ENCODE peak calls at places on chromosome 7, in five cellular contexts. B, V, T, M and F are unnamed samples.

GRCh38 chr7:70935311-70935710 is 196.6 kb upstream of the GALNT17 start:
- DNase-seq in M (no peak), B (no peak), V (no peak), T (no peak), F (no peak)

GRCh38 chr7:48089415-48089975 is 430 bp downstream of the UPP1 start:
- DNase-seq in V (no peak), T (peak; percentile 51), M (no peak), B (peak; percentile 89), F (peak; percentile 74)

GRCh38 chr7:141590666-141591065 is 39.5 kb downstream of the AGK start:
- DNase-seq in M (no peak), T (no peak), B (no peak), V (no peak), F (no peak)

GRCh38 chr7:155920068-155920461 is 107.8 kb upstream of the SHH start:
- DNase-seq in V (no peak), T (peak; percentile 25), M (peak; percentile 52), B (no peak), F (no peak)

GRCh38 chr7:18004372-18004771 is 23.3 kb downstream of the PRPS1L1 start:
- DNase-seq in V (no peak), M (no peak), B (no peak), T (no peak), F (no peak)

GRCh38 chr7:52749880-52750279 is 285.6 kb upstream of the POM121L12 start:
- DNase-seq in T (no peak), V (no peak), M (no peak), B (no peak), F (peak; percentile 15)

GRCh38 chr7:148941598-148942280 is 57.6 kb upstream of the EZH2 start:
- DNase-seq in V (peak; percentile 84), B (peak; percentile 84), T (peak; percentile 67), M (peak; percentile 86), F (peak; percentile 72)

GRCh38 chr7:106773228-106773627 is 91.9 kb upstream of the PIK3CG start:
- DNase-seq in M (no peak), B (no peak), T (no peak), V (no peak), F (no peak)

GRCh38 chr7:151599401-151600227 is 79.9 kb upstream of the RHEB start:
- DNase-seq in M (no peak), B (peak; percentile 68), T (no peak), V (no peak), F (peak; percentile 16)
- H3K4me1 ChIP-seq in M (peaks cover 5% of the 10 kb centered on the region), B (peaks cover 12% of the 10 kb centered on the region), T (peaks cover 38% of the 10 kb centered on the region), V (no peaks in the 10 kb centered on the region), F (peaks cover 23% of the 10 kb centered on the region)

GRCh38 chr7:35726654-35727053 is 31.7 kb upstream of the HERPUD2 start:
- DNase-seq in T (no peak), V (no peak), B (no peak), M (no peak), F (no peak)

GRCh38 chr7:35728412-35729060 is 33.6 kb upstream of the HERPUD2 start:
- DNase-seq in T (no peak), M (no peak), B (no peak), V (no peak), F (no peak)

GRCh38 chr7:35725280-35725680 is 30.3 kb upstream of the HERPUD2 start:
- DNase-seq in V (peak; percentile 30), M (peak; percentile 89), T (peak; percentile 41), B (no peak), F (peak; percentile 71)

GRCh38 chr7:35729061-35729783 is 34.3 kb upstream of the HERPUD2 start:
- DNase-seq in B (no peak), V (no peak), T (no peak), M (peak; percentile 82), F (peak; percentile 23)

DNA sequence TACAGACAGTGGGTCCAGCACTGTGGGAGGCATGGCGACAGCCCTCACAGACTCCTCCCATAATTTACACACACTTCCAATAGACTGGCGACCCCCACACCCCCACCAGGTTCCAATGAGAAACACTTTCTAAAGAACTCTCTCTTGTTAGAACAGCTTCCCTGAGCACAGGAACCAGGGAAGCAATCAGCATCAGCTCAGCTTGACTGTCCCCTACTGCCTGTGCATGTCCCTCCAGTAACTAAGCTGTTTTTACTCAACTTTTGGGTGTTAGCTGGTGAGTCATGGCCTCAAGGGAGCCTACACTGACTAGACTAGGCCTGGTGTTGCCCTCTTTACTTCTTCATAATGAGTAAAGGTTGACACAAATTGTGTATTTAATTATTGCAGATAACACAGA is 32.6 kb upstream of the HERPUD2 start:
- DNase-seq in M (no peak), V (no peak), T (no peak), B (no peak), F (no peak)
- TF ChIP-seq POLR2A in M (no peak), V (no peak), T (no peak), B (no peak), F (no peak)

GRCh38 chr7:22121702-22122474 is 176.2 kb upstream of the CDCA7L start:
- DNase-seq in V (no peak), B (no peak), T (no peak), M (no peak), F (no peak)
- TF ChIP-seq POLR2AphosphoS5 in V (no peak), B (no peak), T (no peak), M (no peak), F (no peak)

DNA sequence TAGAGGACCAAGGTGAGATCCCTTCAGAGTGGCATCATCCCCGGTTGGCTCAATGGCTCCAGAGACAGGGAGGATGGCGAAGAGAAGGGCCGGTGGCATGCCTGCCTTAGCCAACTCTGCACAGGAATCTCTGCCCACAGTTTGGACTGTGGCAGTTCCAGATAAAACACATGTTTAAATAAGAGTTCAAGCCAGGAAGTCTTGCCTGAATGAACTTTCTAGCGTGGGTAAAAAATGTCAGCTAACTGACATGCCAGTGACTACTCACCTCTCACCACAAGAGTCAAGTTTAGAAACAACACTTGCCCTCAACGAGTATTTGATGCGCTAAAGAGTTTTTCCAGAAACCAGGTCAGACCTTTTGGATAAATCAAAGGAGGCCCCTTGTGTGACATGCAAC is 3.0 kb downstream of the NOD1 start:
- DNase-seq in V (no peak), M (no peak), B (no peak), T (no peak), F (no peak)
- H3K4me1 ChIP-seq in V (peaks cover 45% of the 10 kb centered on the region), M (peaks cover 49% of the 10 kb centered on the region), B (peaks cover 75% of the 10 kb centered on the region), T (peaks cover 87% of the 10 kb centered on the region), F (peaks cover 62% of the 10 kb centered on the region)

GRCh38 chr7:32941996-32942782 is 15.1 kb upstream of the FKBP9 start:
- DNase-seq in T (peak; percentile 49), M (peak; percentile 92), V (peak; percentile 18), B (peak; percentile 83), F (peak; percentile 69)
- TF ChIP-seq POLR2A in T (no peak), M (no peak), V (no peak), B (no peak), F (no peak)